ENCODE peak calls at places on chromosomes 13 and 19, in seven cellular contexts. One of them, this sample, is unnamed.

GRCh38 chr19:6026390-6026897 is 48.5 kb upstream of the RANBP3 start:
- DNase-seq in PC-3: no peak
- DNase-seq in CD8-positive, alpha-beta T cell: no peak
- DNase-seq in AG04450: no peak
- DNase-seq in GM12865: no peak
- DNase-seq in thoracic aorta: no peak
- DNase-seq in AG10803: no peak
- DNase-seq in this sample: no peak

GRCh38 chr19:39946532-39946931 is 12.1 kb upstream of the FCGBP start:
- DNase-seq in AG04450: no peak
- DNase-seq in thoracic aorta: no peak
- DNase-seq in GM12865: no peak
- DNase-seq in PC-3: peak; percentile 42
- DNase-seq in AG10803: no peak
- DNase-seq in CD8-positive, alpha-beta T cell: no peak
- DNase-seq in this sample: peak; percentile 35

GRCh38 chr19:42132030-42132628 is at the start of gene POU2F2:
- DNase-seq in AG04450: no peak
- DNase-seq in GM12865: peak; percentile 84
- DNase-seq in AG10803: no peak
- DNase-seq in thoracic aorta: no peak
- DNase-seq in CD8-positive, alpha-beta T cell: peak; percentile 66
- DNase-seq in PC-3: no peak
- DNase-seq in this sample: no peak

GRCh38 chr13:59478908-59479307 is 684.8 kb downstream of the DIAPH3 start:
- DNase-seq in AG10803: no peak
- DNase-seq in PC-3: no peak
- DNase-seq in thoracic aorta: no peak
- DNase-seq in AG04450: no peak
- DNase-seq in CD8-positive, alpha-beta T cell: no peak
- DNase-seq in GM12865: no peak
- DNase-seq in this sample: no peak

GRCh38 chr13:95275322-95276118 is 25.7 kb downstream of the ABCC4 start:
- DNase-seq in AG04450: no peak
- DNase-seq in thoracic aorta: no peak
- DNase-seq in CD8-positive, alpha-beta T cell: no peak
- DNase-seq in AG10803: peak; percentile 86
- DNase-seq in PC-3: peak; percentile 12
- DNase-seq in GM12865: no peak
- DNase-seq in this sample: no peak

GRCh38 chr13:93635687-93636086 is 409.1 kb downstream of the GPC6 start:
- DNase-seq in thoracic aorta: no peak
- DNase-seq in AG04450: no peak
- DNase-seq in GM12865: no peak
- DNase-seq in PC-3: no peak
- DNase-seq in CD8-positive, alpha-beta T cell: no peak
- DNase-seq in AG10803: peak; percentile 89
- DNase-seq in this sample: peak; percentile 74

GRCh38 chr19:1650627-1651009 is 1.8 kb downstream of the TCF3 start:
- DNase-seq in AG10803: no peak
- DNase-seq in thoracic aorta: no peak
- DNase-seq in AG04450: no peak
- DNase-seq in GM12865: peak; percentile 68
- DNase-seq in PC-3: no peak
- DNase-seq in CD8-positive, alpha-beta T cell: peak; percentile 15
- DNase-seq in this sample: peak; percentile 9

GRCh38 chr13:85698236-85698635 is 101.0 kb downstream of the SLITRK6 start:
- DNase-seq in AG10803: no peak
- DNase-seq in CD8-positive, alpha-beta T cell: no peak
- DNase-seq in thoracic aorta: no peak
- DNase-seq in GM12865: no peak
- DNase-seq in AG04450: no peak
- DNase-seq in PC-3: no peak
- DNase-seq in this sample: no peak

GRCh38 chr13:51879133-51879532 is 17.4 kb downstream of the CCDC70 start:
- DNase-seq in AG10803: no peak
- DNase-seq in PC-3: no peak
- DNase-seq in GM12865: peak; percentile 51
- DNase-seq in CD8-positive, alpha-beta T cell: no peak
- DNase-seq in AG04450: no peak
- DNase-seq in thoracic aorta: no peak
- DNase-seq in this sample: no peak

GRCh38 chr13:101942535-101943157 is 459.2 kb downstream of the FGF14 start:
- DNase-seq in PC-3: peak; percentile 9
- DNase-seq in thoracic aorta: no peak
- DNase-seq in GM12865: no peak
- DNase-seq in AG10803: no peak
- DNase-seq in CD8-positive, alpha-beta T cell: no peak
- DNase-seq in AG04450: no peak
- DNase-seq in this sample: no peak

GRCh38 chr19:19548915-19549537 is 11.0 kb downstream of the CILP2 start:
- DNase-seq in GM12865: no peak
- DNase-seq in PC-3: no peak
- DNase-seq in AG04450: no peak
- DNase-seq in CD8-positive, alpha-beta T cell: no peak
- DNase-seq in AG10803: no peak
- DNase-seq in thoracic aorta: no peak
- DNase-seq in this sample: peak; percentile 37

GRCh38 chr19:38993271-38993670 is 17.7 kb upstream of the FBXO17 start:
- DNase-seq in AG10803: peak; percentile 55
- DNase-seq in PC-3: peak; percentile 73
- DNase-seq in AG04450: no peak
- DNase-seq in thoracic aorta: no peak
- DNase-seq in GM12865: no peak
- DNase-seq in CD8-positive, alpha-beta T cell: no peak
- DNase-seq in this sample: peak; percentile 70

GRCh38 chr19:7497292-7497691 is 8.5 kb upstream of the PEX11G start:
- DNase-seq in AG04450: no peak
- DNase-seq in thoracic aorta: no peak
- DNase-seq in AG10803: no peak
- DNase-seq in GM12865: no peak
- DNase-seq in CD8-positive, alpha-beta T cell: no peak
- DNase-seq in PC-3: no peak
- DNase-seq in this sample: peak; percentile 44

GRCh38 chr19:1766800-1767352 is 13.6 kb downstream of the ONECUT3 start:
- DNase-seq in thoracic aorta: no peak
- DNase-seq in AG04450: no peak
- DNase-seq in CD8-positive, alpha-beta T cell: no peak
- DNase-seq in GM12865: no peak
- DNase-seq in PC-3: no peak
- DNase-seq in AG10803: no peak
- DNase-seq in this sample: no peak

GRCh38 chr13:112747256-112747655 is 57.4 kb downstream of the ATP11A start:
- DNase-seq in PC-3: no peak
- DNase-seq in CD8-positive, alpha-beta T cell: no peak
- DNase-seq in GM12865: no peak
- DNase-seq in thoracic aorta: no peak
- DNase-seq in AG10803: no peak
- DNase-seq in AG04450: no peak
- DNase-seq in this sample: no peak

GRCh38 chr19:49820125-49820524 is 2.0 kb downstream of the MED25 start:
- DNase-seq in PC-3: no peak
- DNase-seq in AG04450: no peak
- DNase-seq in CD8-positive, alpha-beta T cell: no peak
- DNase-seq in AG10803: no peak
- DNase-seq in thoracic aorta: no peak
- DNase-seq in GM12865: no peak
- DNase-seq in this sample: no peak

GRCh38 chr13:72537400-72537780 is 190.0 kb downstream of the MZT1 start:
- DNase-seq in AG10803: no peak
- DNase-seq in GM12865: no peak
- DNase-seq in CD8-positive, alpha-beta T cell: no peak
- DNase-seq in thoracic aorta: no peak
- DNase-seq in AG04450: no peak
- DNase-seq in PC-3: no peak
- DNase-seq in this sample: no peak

GRCh38 chr19:1082165-1082927 is 12.8 kb downstream of the POLR2E start:
- DNase-seq in GM12865: peak; percentile 87
- DNase-seq in PC-3: peak; percentile 70
- DNase-seq in AG04450: no peak
- DNase-seq in CD8-positive, alpha-beta T cell: peak; percentile 76
- DNase-seq in thoracic aorta: no peak
- DNase-seq in AG10803: no peak
- DNase-seq in this sample: peak; percentile 68

GRCh38 chr13:83546476-83546875 is 335.8 kb downstream of the SLITRK1 start:
- DNase-seq in CD8-positive, alpha-beta T cell: no peak
- DNase-seq in AG04450: no peak
- DNase-seq in GM12865: no peak
- DNase-seq in PC-3: no peak
- DNase-seq in thoracic aorta: no peak
- DNase-seq in AG10803: peak; percentile 40
- DNase-seq in this sample: no peak

GRCh38 chr19:13092608-13093260 is 9.9 kb downstream of the LYL1 start:
- DNase-seq in AG10803: peak; percentile 79
- DNase-seq in thoracic aorta: no peak
- DNase-seq in GM12865: no peak
- DNase-seq in PC-3: no peak
- DNase-seq in AG04450: no peak
- DNase-seq in CD8-positive, alpha-beta T cell: no peak
- DNase-seq in this sample: no peak

GRCh38 chr13:96417956-96418355 is 328.0 kb downstream of the HS6ST3 start:
- DNase-seq in thoracic aorta: no peak
- DNase-seq in PC-3: no peak
- DNase-seq in AG10803: no peak
- DNase-seq in AG04450: no peak
- DNase-seq in GM12865: peak; percentile 38
- DNase-seq in CD8-positive, alpha-beta T cell: no peak
- DNase-seq in this sample: no peak

GRCh38 chr13:43879323-43880181 is at the start of the genes CCDC122 and LACC1:
- DNase-seq in thoracic aorta: peak; percentile 58
- DNase-seq in CD8-positive, alpha-beta T cell: peak; percentile 37
- DNase-seq in PC-3: peak; percentile 70
- DNase-seq in GM12865: peak; percentile 89
- DNase-seq in AG04450: peak; percentile 54
- DNase-seq in AG10803: peak; percentile 80
- DNase-seq in this sample: peak; percentile 93

GRCh38 chr13:46544811-46545210 is 8.2 kb upstream of the LRCH1 start:
- DNase-seq in CD8-positive, alpha-beta T cell: no peak
- DNase-seq in PC-3: no peak
- DNase-seq in GM12865: no peak
- DNase-seq in AG04450: no peak
- DNase-seq in AG10803: no peak
- DNase-seq in thoracic aorta: no peak
- DNase-seq in this sample: no peak

GRCh38 chr13:61778531-61778930 is 362.9 kb upstream of the PCDH20 start:
- DNase-seq in CD8-positive, alpha-beta T cell: no peak
- DNase-seq in AG04450: no peak
- DNase-seq in thoracic aorta: no peak
- DNase-seq in GM12865: no peak
- DNase-seq in AG10803: no peak
- DNase-seq in PC-3: no peak
- DNase-seq in this sample: no peak

GRCh38 chr13:65149687-65150086 is 2080.4 kb downstream of the PCDH9 start:
- DNase-seq in GM12865: no peak
- DNase-seq in AG04450: no peak
- DNase-seq in thoracic aorta: no peak
- DNase-seq in AG10803: no peak
- DNase-seq in CD8-positive, alpha-beta T cell: no peak
- DNase-seq in PC-3: no peak
- DNase-seq in this sample: no peak

DNA sequence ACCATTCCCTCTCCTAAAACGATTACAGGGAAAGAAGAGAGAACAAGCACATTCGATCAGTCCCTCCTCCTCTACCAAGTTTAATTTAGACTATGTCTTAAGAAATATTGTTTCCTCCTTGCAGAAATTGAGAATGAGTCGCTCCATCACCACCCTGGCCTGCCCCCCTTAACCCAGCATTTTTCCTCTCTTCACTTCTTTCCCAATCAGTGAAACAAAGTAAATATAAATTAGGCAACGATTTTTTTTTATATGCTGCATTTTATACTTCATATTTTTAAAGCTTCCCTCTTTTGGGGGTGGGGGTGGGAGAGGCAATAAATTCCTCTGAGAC is 300.0 kb downstream of the SPRY2 start:
- DNase-seq in CD8-positive, alpha-beta T cell: no peak
- DNase-seq in AG10803: no peak
- DNase-seq in PC-3: no peak
- DNase-seq in thoracic aorta: no peak
- DNase-seq in AG04450: no peak
- DNase-seq in GM12865: no peak
- DNase-seq in this sample: no peak
- H3K4me3 ChIP-seq in CD8-positive, alpha-beta T cell: no peak overlapping the region
- H3K4me3 ChIP-seq in AG10803: no peak overlapping the region
- H3K4me3 ChIP-seq in PC-3: peak overlapping the region; percentile 12
- H3K4me3 ChIP-seq in thoracic aorta: no peak overlapping the region
- H3K4me3 ChIP-seq in AG04450: no peak overlapping the region
- H3K4me3 ChIP-seq in GM12865: no peak overlapping the region
- H3K4me3 ChIP-seq in this sample: no peak overlapping the region

GRCh38 chr13:37138169-37138568 is 32.7 kb upstream of the CSNK1A1L start:
- DNase-seq in AG10803: peak; percentile 27
- DNase-seq in CD8-positive, alpha-beta T cell: no peak
- DNase-seq in GM12865: no peak
- DNase-seq in thoracic aorta: no peak
- DNase-seq in AG04450: no peak
- DNase-seq in PC-3: peak; percentile 48
- DNase-seq in this sample: no peak
- TF ChIP-seq CTCF in AG10803: peak; percentile 38
- TF ChIP-seq CTCF in CD8-positive, alpha-beta T cell: no peak
- TF ChIP-seq CTCF in GM12865: no peak
- TF ChIP-seq CTCF in thoracic aorta: no peak
- TF ChIP-seq CTCF in AG04450: peak; percentile 31
- TF ChIP-seq CTCF in PC-3: peak; percentile 50
- TF ChIP-seq CTCF in this sample: peak; percentile 31

GRCh38 chr13:40379794-40380608 is 286.4 kb downstream of the FOXO1 start:
- DNase-seq in PC-3: no peak
- DNase-seq in CD8-positive, alpha-beta T cell: no peak
- DNase-seq in AG04450: no peak
- DNase-seq in AG10803: no peak
- DNase-seq in GM12865: no peak
- DNase-seq in thoracic aorta: no peak
- DNase-seq in this sample: no peak
- H3K4me3 ChIP-seq in PC-3: no peak overlapping the region
- H3K4me3 ChIP-seq in CD8-positive, alpha-beta T cell: no peak overlapping the region
- H3K4me3 ChIP-seq in AG04450: no peak overlapping the region
- H3K4me3 ChIP-seq in AG10803: no peak overlapping the region
- H3K4me3 ChIP-seq in GM12865: no peak overlapping the region
- H3K4me3 ChIP-seq in thoracic aorta: no peak overlapping the region
- H3K4me3 ChIP-seq in this sample: no peak overlapping the region

GRCh38 chr13:41026806-41027205 is 7.7 kb upstream of the ELF1 start:
- DNase-seq in PC-3: no peak
- DNase-seq in AG10803: no peak
- DNase-seq in thoracic aorta: no peak
- DNase-seq in AG04450: no peak
- DNase-seq in CD8-positive, alpha-beta T cell: no peak
- DNase-seq in GM12865: no peak
- DNase-seq in this sample: no peak

GRCh38 chr13:41025518-41025917 is 6.4 kb upstream of the ELF1 start:
- DNase-seq in GM12865: no peak
- DNase-seq in AG10803: no peak
- DNase-seq in PC-3: no peak
- DNase-seq in AG04450: no peak
- DNase-seq in thoracic aorta: no peak
- DNase-seq in CD8-positive, alpha-beta T cell: no peak
- DNase-seq in this sample: no peak

GRCh38 chr13:41032646-41033396 is 13.7 kb upstream of the ELF1 start:
- DNase-seq in GM12865: no peak
- DNase-seq in PC-3: no peak
- DNase-seq in AG10803: no peak
- DNase-seq in thoracic aorta: no peak
- DNase-seq in AG04450: no peak
- DNase-seq in CD8-positive, alpha-beta T cell: no peak
- DNase-seq in this sample: no peak

GRCh38 chr13:41028051-41028450 is 8.9 kb upstream of the ELF1 start:
- DNase-seq in thoracic aorta: no peak
- DNase-seq in GM12865: no peak
- DNase-seq in CD8-positive, alpha-beta T cell: no peak
- DNase-seq in PC-3: no peak
- DNase-seq in AG10803: no peak
- DNase-seq in AG04450: no peak
- DNase-seq in this sample: peak; percentile 23

GRCh38 chr13:41029629-41030028 is 10.5 kb upstream of the ELF1 start:
- DNase-seq in thoracic aorta: no peak
- DNase-seq in AG10803: no peak
- DNase-seq in AG04450: no peak
- DNase-seq in CD8-positive, alpha-beta T cell: no peak
- DNase-seq in GM12865: no peak
- DNase-seq in PC-3: peak; percentile 10
- DNase-seq in this sample: no peak
- TF ChIP-seq CTCF in thoracic aorta: no peak
- TF ChIP-seq CTCF in AG10803: no peak
- TF ChIP-seq CTCF in AG04450: no peak
- TF ChIP-seq CTCF in CD8-positive, alpha-beta T cell: no peak
- TF ChIP-seq CTCF in GM12865: no peak
- TF ChIP-seq CTCF in PC-3: peak; percentile 42
- TF ChIP-seq CTCF in this sample: no peak